ENCODE peak calls at places on chromosomes 16 and 17, in nine cellular contexts. One of them, this sample, is unnamed.

GRCh38 chr16:67270931-67271338 is 8.4 kb upstream of the PLEKHG4 start:
- DNase-seq in IMR-90: no peak
- DNase-seq in tibial artery: no peak
- DNase-seq in AG04450: no peak
- DNase-seq in heart right ventricle: no peak
- DNase-seq in stomach: no peak
- DNase-seq in neural crest cell: no peak
- DNase-seq in thoracic aorta: no peak
- DNase-seq in kidney: peak
- DNase-seq in this sample: no peak

GRCh38 chr17:30236297-30236624 is 764 bp upstream of the SLC6A4 start:
- DNase-seq in IMR-90: no peak
- DNase-seq in tibial artery: no peak
- DNase-seq in AG04450: no peak
- DNase-seq in heart right ventricle: no peak
- DNase-seq in stomach: no peak
- DNase-seq in neural crest cell: no peak
- DNase-seq in thoracic aorta: no peak
- DNase-seq in kidney: no peak
- DNase-seq in this sample: no peak

GRCh38 chr17:76935331-76935730 is 67.1 kb downstream of the MGAT5B start:
- DNase-seq in IMR-90: peak
- DNase-seq in tibial artery: no peak
- DNase-seq in AG04450: no peak
- DNase-seq in heart right ventricle: no peak
- DNase-seq in stomach: no peak
- DNase-seq in neural crest cell: no peak
- DNase-seq in thoracic aorta: no peak
- DNase-seq in kidney: no peak
- DNase-seq in this sample: peak

GRCh38 chr17:62093188-62094155 is 28.4 kb upstream of the MED13 start:
- DNase-seq in IMR-90: peak
- DNase-seq in tibial artery: no peak
- DNase-seq in AG04450: peak
- DNase-seq in heart right ventricle: no peak
- DNase-seq in stomach: no peak
- DNase-seq in neural crest cell: no peak
- DNase-seq in thoracic aorta: no peak
- DNase-seq in kidney: no peak
- DNase-seq in this sample: peak

GRCh38 chr16:24151482-24151939 is 104.6 kb upstream of the CACNG3 start:
- DNase-seq in IMR-90: peak
- DNase-seq in tibial artery: no peak
- DNase-seq in AG04450: no peak
- DNase-seq in heart right ventricle: no peak
- DNase-seq in stomach: no peak
- DNase-seq in neural crest cell: no peak
- DNase-seq in thoracic aorta: no peak
- DNase-seq in kidney: no peak
- DNase-seq in this sample: peak

GRCh38 chr16:78684655-78685400 is 585.4 kb downstream of the WWOX start:
- DNase-seq in IMR-90: no peak
- DNase-seq in tibial artery: peak
- DNase-seq in AG04450: no peak
- DNase-seq in heart right ventricle: peak
- DNase-seq in stomach: no peak
- DNase-seq in neural crest cell: no peak
- DNase-seq in thoracic aorta: no peak
- DNase-seq in kidney: no peak
- DNase-seq in this sample: peak

GRCh38 chr17:7903154-7904103 is 12.7 kb downstream of the RNF227 start:
- DNase-seq in IMR-90: no peak
- DNase-seq in tibial artery: no peak
- DNase-seq in AG04450: no peak
- DNase-seq in heart right ventricle: no peak
- DNase-seq in stomach: no peak
- DNase-seq in neural crest cell: no peak
- DNase-seq in thoracic aorta: no peak
- DNase-seq in kidney: no peak
- DNase-seq in this sample: peak

GRCh38 chr17:82963104-82963950 is 116.1 kb upstream of the METRNL start:
- DNase-seq in IMR-90: peak
- DNase-seq in tibial artery: peak
- DNase-seq in AG04450: peak
- DNase-seq in heart right ventricle: peak
- DNase-seq in stomach: peak
- DNase-seq in neural crest cell: peak
- DNase-seq in thoracic aorta: peak
- DNase-seq in kidney: peak
- DNase-seq in this sample: peak

GRCh38 chr16:14307623-14308356 is 236.7 kb downstream of the MRTFB start:
- DNase-seq in IMR-90: no peak
- DNase-seq in tibial artery: peak
- DNase-seq in AG04450: no peak
- DNase-seq in heart right ventricle: peak
- DNase-seq in stomach: no peak
- DNase-seq in neural crest cell: no peak
- DNase-seq in thoracic aorta: no peak
- DNase-seq in kidney: no peak
- DNase-seq in this sample: no peak

GRCh38 chr16:68289621-68290329 is 21.0 kb downstream of the SLC7A6OS start:
- DNase-seq in IMR-90: no peak
- DNase-seq in tibial artery: no peak
- DNase-seq in AG04450: no peak
- DNase-seq in heart right ventricle: no peak
- DNase-seq in stomach: no peak
- DNase-seq in neural crest cell: no peak
- DNase-seq in thoracic aorta: no peak
- DNase-seq in kidney: no peak
- DNase-seq in this sample: peak

DNA sequence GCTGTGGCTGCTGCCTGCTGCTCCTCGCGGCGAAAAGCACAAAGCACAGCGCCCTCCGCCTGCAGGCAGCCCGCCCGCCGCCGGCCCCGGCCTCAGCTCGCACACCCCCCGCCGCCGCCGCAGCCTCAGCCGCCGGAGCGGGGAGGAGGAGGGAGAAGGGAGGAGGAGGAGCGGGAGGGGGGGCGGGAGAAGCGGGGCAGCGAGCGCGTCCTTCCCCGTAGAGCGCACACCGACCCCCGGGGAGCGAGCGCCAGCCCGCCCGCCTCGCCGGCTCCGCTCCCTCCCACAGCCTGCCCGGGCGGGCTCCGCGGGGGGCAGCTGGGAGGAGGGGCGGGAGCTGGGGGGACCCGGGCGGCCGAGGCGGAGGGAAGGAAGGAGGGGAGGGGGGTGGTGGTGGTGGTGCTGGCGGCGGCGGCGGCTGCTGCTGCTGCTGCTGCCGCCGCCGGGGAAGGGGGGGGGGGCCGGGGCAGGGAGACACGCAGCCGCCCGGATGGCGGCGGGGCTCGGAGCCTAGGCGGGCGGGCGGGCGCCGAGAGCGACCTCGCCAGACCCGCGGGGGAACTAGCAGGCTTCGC is at the start of gene UBTF:
- DNase-seq in IMR-90: peak
- DNase-seq in tibial artery: peak
- DNase-seq in AG04450: no peak
- DNase-seq in heart right ventricle: peak
- DNase-seq in stomach: peak
- DNase-seq in neural crest cell: peak
- DNase-seq in thoracic aorta: no peak
- DNase-seq in kidney: peak
- DNase-seq in this sample: peak
- TF ChIP-seq CTCF in IMR-90: peak
- TF ChIP-seq CTCF in tibial artery: no peak
- TF ChIP-seq CTCF in AG04450: no peak
- TF ChIP-seq CTCF in heart right ventricle: no peak
- TF ChIP-seq CTCF in stomach: no peak
- TF ChIP-seq CTCF in neural crest cell: no peak
- TF ChIP-seq CTCF in thoracic aorta: no peak
- TF ChIP-seq CTCF in kidney: peak
- TF ChIP-seq CTCF in this sample: peak

GRCh38 chr17:80463784-80464400 is 12.5 kb downstream of the NPTX1 start:
- DNase-seq in IMR-90: no peak
- DNase-seq in tibial artery: no peak
- DNase-seq in AG04450: no peak
- DNase-seq in heart right ventricle: no peak
- DNase-seq in stomach: no peak
- DNase-seq in neural crest cell: no peak
- DNase-seq in thoracic aorta: no peak
- DNase-seq in kidney: no peak
- DNase-seq in this sample: no peak
- TF ChIP-seq CTCF in IMR-90: no peak
- TF ChIP-seq CTCF in tibial artery: no peak
- TF ChIP-seq CTCF in AG04450: no peak
- TF ChIP-seq CTCF in heart right ventricle: no peak
- TF ChIP-seq CTCF in stomach: no peak
- TF ChIP-seq CTCF in neural crest cell: no peak
- TF ChIP-seq CTCF in thoracic aorta: no peak
- TF ChIP-seq CTCF in kidney: no peak
- TF ChIP-seq CTCF in this sample: no peak

GRCh38 chr16:89704281-89704680 is 2.8 kb upstream of the SPATA2L start:
- DNase-seq in IMR-90: no peak
- DNase-seq in tibial artery: no peak
- DNase-seq in AG04450: no peak
- DNase-seq in heart right ventricle: no peak
- DNase-seq in stomach: no peak
- DNase-seq in neural crest cell: no peak
- DNase-seq in thoracic aorta: no peak
- DNase-seq in kidney: peak
- DNase-seq in this sample: no peak
- TF ChIP-seq CTCF in IMR-90: no peak
- TF ChIP-seq CTCF in tibial artery: no peak
- TF ChIP-seq CTCF in AG04450: no peak
- TF ChIP-seq CTCF in heart right ventricle: no peak
- TF ChIP-seq CTCF in stomach: no peak
- TF ChIP-seq CTCF in neural crest cell: no peak
- TF ChIP-seq CTCF in thoracic aorta: no peak
- TF ChIP-seq CTCF in kidney: no peak
- TF ChIP-seq CTCF in this sample: no peak

DNA sequence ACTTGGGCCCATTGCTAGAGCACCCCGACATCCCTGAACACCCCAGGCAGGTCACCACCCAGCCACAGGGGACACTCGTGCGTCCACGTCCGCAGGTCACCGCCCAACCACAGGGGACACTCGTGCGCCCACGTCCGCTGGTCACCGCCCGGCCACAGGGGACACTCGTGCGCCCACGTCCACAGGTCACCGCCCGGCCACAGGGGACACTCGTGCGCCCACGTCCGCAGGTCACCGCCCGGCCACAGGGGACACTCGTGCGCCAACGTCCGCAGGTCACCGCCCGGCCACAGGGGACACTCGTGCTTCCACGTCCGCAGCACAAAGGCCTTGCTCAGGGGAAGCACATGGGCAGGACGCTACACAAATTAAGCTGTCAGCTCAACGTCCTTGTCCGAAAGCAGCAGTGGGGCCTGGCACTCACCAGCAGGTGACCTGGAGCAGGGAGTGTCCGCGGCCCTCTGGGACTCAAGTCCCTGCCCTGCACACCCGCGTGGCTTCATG is 17.7 kb downstream of the GALNS start:
- DNase-seq in IMR-90: no peak
- DNase-seq in tibial artery: no peak
- DNase-seq in AG04450: no peak
- DNase-seq in heart right ventricle: no peak
- DNase-seq in stomach: no peak
- DNase-seq in neural crest cell: no peak
- DNase-seq in thoracic aorta: no peak
- DNase-seq in kidney: no peak
- DNase-seq in this sample: no peak
- TF ChIP-seq CTCF in IMR-90: no peak
- TF ChIP-seq CTCF in tibial artery: no peak
- TF ChIP-seq CTCF in AG04450: no peak
- TF ChIP-seq CTCF in heart right ventricle: peak
- TF ChIP-seq CTCF in stomach: no peak
- TF ChIP-seq CTCF in neural crest cell: no peak
- TF ChIP-seq CTCF in thoracic aorta: no peak
- TF ChIP-seq CTCF in kidney: no peak
- TF ChIP-seq CTCF in this sample: no peak

DNA sequence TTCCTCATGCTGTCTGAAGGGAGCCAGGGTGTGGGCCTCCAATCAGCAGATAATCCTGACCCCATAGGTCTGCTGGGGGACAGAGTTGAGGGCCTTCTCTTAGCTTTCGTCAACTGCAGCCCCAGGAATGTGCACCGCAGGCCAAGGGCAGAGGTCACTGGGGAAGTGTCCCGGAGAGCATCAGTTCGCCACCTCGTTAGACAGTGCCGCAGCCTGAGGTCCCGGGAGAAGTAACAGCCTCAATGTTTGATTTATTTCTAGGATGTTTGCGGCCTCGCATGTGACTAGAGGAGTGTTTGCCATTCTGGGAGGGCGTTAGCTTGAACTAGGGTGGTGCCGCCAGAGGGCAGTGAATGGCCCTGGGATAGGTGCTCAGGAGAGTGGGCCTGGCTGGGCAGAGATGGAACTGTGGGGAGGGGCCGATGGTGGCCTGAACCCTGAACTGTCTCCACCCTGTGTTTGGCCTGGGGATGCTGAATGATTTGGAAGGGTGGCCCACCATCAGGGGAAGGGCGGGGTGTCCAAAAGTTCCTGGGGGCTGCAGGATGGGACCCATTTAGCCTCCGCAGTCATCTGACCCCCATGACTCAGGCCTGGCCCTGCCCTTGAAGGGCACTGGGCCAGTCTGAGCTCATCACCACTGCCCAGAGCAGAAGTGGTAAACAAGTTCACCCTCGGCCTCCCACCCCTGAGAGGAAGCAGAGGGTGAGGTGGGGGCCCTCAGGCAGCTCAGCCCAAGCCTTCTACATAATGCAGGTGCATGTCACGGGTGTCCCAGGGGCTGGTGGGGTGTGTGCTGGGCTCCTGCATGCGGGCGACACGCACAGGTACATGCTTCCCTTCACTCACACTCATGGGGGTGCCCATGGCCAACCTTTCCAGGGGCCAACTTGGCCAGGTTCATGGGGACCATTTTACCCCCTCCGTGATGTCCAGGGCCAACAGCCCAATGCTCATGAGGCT is 12.4 kb upstream of the TAC4 start:
- DNase-seq in IMR-90: no peak
- DNase-seq in tibial artery: no peak
- DNase-seq in AG04450: no peak
- DNase-seq in heart right ventricle: no peak
- DNase-seq in stomach: peak
- DNase-seq in neural crest cell: no peak
- DNase-seq in thoracic aorta: no peak
- DNase-seq in kidney: no peak
- DNase-seq in this sample: no peak
- TF ChIP-seq CTCF in IMR-90: peak
- TF ChIP-seq CTCF in tibial artery: no peak
- TF ChIP-seq CTCF in AG04450: no peak
- TF ChIP-seq CTCF in heart right ventricle: no peak
- TF ChIP-seq CTCF in stomach: no peak
- TF ChIP-seq CTCF in neural crest cell: no peak
- TF ChIP-seq CTCF in thoracic aorta: no peak
- TF ChIP-seq CTCF in kidney: no peak
- TF ChIP-seq CTCF in this sample: peak

GRCh38 chr16:75758215-75758614 is 31.9 kb upstream of the CPHXL start:
- DNase-seq in IMR-90: peak
- DNase-seq in tibial artery: no peak
- DNase-seq in AG04450: no peak
- DNase-seq in heart right ventricle: no peak
- DNase-seq in stomach: no peak
- DNase-seq in neural crest cell: no peak
- DNase-seq in thoracic aorta: no peak
- DNase-seq in kidney: no peak
- DNase-seq in this sample: peak
- TF ChIP-seq CTCF in IMR-90: no peak
- TF ChIP-seq CTCF in tibial artery: no peak
- TF ChIP-seq CTCF in AG04450: no peak
- TF ChIP-seq CTCF in heart right ventricle: no peak
- TF ChIP-seq CTCF in stomach: no peak
- TF ChIP-seq CTCF in neural crest cell: no peak
- TF ChIP-seq CTCF in thoracic aorta: no peak
- TF ChIP-seq CTCF in kidney: no peak
- TF ChIP-seq CTCF in this sample: no peak

This sample was measured in astrocyte of the spinal cord.